ENCODE peak calls at places on chromosomes 7 and 10, in six cellular contexts. L, Z, K, U, B and P are unnamed samples.

GRCh38 chr10:98980353-98980752 is 255.3 kb downstream of the HPSE2 start:
- DNase-seq in U (no peak), L (no peak), K (no peak), B (no peak), Z (no peak), P (no peak)

GRCh38 chr10:480928-481551 is 208.4 kb downstream of the DIP2C start:
- DNase-seq in U (no peak), Z (peak; percentile 51), K (peak; percentile 66), L (no peak), B (peak; percentile 57), P (peak; percentile 85)

GRCh38 chr10:72081772-72082590 is 6.4 kb downstream of the SPOCK2 start:
- DNase-seq in B (no peak), L (no peak), U (no peak), Z (peak; percentile 81), K (no peak), P (no peak)

GRCh38 chr10:98376485-98376884 is 38.5 kb downstream of the PYROXD2 start:
- DNase-seq in U (no peak), K (no peak), L (no peak), B (peak; percentile 69), Z (no peak), P (no peak)

GRCh38 chr10:91006752-91007346 is 86.0 kb upstream of the ANKRD1 start:
- DNase-seq in Z (no peak), U (peak; percentile 96), K (no peak), B (no peak), L (no peak), P (no peak)

GRCh38 chr10:76577455-76577854 is 1060.2 kb downstream of the KCNMA1 start:
- DNase-seq in U (no peak), Z (no peak), K (no peak), L (no peak), B (no peak), P (no peak)

GRCh38 chr10:69045441-69046300 is 42.2 kb upstream of the SRGN start:
- DNase-seq in K (no peak), L (no peak), U (peak; percentile 93), B (peak; percentile 62), Z (no peak), P (no peak)

GRCh38 chr10:110792476-110792875 is 79.3 kb upstream of the PDCD4 start:
- DNase-seq in B (no peak), Z (no peak), L (no peak), K (no peak), U (no peak), P (no peak)

GRCh38 chr10:1807196-1807595 is 69.9 kb upstream of the ADARB2 start:
- DNase-seq in Z (no peak), K (peak; percentile 64), B (no peak), L (no peak), U (no peak), P (no peak)

GRCh38 chr10:47348138-47348651 is at the start of gene RBP3:
- DNase-seq in K (peak; percentile 37), B (no peak), Z (no peak), U (no peak), L (no peak), P (no peak)

GRCh38 chr7:123057926-123058325 is 62.4 kb upstream of the TAS2R16 start:
- DNase-seq in U (no peak), B (no peak), Z (no peak), L (no peak), K (no peak), P (no peak)

GRCh38 chr7:85528581-85528980 is 341.7 kb upstream of the SEMA3D start:
- DNase-seq in U (no peak), B (peak; percentile 9), L (no peak), K (no peak), Z (no peak), P (no peak)

GRCh38 chr10:50605280-50606270 is 18.2 kb downstream of the SGMS1 start:
- DNase-seq in Z (peak; percentile 69), K (no peak), B (peak; percentile 98), L (peak; percentile 24), U (no peak), P (no peak)

GRCh38 chr7:51344406-51344805 is 27.8 kb upstream of the COBL start:
- DNase-seq in U (no peak), K (no peak), L (no peak), B (no peak), Z (peak; percentile 97), P (no peak)

DNA sequence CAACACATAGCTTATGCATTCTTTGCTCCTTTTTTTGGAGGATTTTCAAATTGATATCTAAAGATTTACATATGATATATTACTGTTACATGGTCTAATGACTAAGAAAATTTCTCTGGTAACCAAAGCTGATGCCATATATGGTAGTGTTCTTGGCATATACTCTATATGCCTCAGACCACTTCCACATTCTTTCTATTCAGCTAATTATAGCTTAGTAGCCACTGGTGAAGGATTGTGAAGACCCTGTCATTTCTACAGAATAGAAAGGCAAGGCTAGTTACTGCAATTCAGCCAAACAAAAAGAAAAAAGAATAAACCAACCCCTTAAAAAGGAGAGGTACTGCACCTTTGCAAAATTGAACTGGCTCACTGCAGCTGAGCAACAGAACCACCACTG is 3.7 kb downstream of the PURB start:
- DNase-seq in U (no peak), K (no peak), L (no peak), Z (no peak), B (peak; percentile 88), P (no peak)
- TF ChIP-seq POLR2A in U (no peak), K (no peak), L (no peak), Z (no peak), B (peak; percentile 48), P (no peak)

GRCh38 chr10:79065091-79065551 is 3.6 kb upstream of the ZMIZ1 start:
- DNase-seq in U (no peak), B (no peak), L (no peak), Z (no peak), K (peak; percentile 68), P (no peak)

GRCh38 chr10:79068203-79068561 is 584 bp upstream of the ZMIZ1 start:
- DNase-seq in L (peak; percentile 37), Z (no peak), K (peak; percentile 87), U (no peak), B (no peak), P (no peak)

GRCh38 chr10:79065853-79066252 is 2.9 kb upstream of the ZMIZ1 start:
- DNase-seq in B (no peak), Z (no peak), L (no peak), K (peak; percentile 36), U (no peak), P (no peak)

GRCh38 chr10:79067241-79068202 is 1.2 kb upstream of the ZMIZ1 start:
- DNase-seq in B (peak; percentile 91), L (peak; percentile 83), K (peak; percentile 96), U (no peak), Z (peak; percentile 87), P (no peak)

DNA sequence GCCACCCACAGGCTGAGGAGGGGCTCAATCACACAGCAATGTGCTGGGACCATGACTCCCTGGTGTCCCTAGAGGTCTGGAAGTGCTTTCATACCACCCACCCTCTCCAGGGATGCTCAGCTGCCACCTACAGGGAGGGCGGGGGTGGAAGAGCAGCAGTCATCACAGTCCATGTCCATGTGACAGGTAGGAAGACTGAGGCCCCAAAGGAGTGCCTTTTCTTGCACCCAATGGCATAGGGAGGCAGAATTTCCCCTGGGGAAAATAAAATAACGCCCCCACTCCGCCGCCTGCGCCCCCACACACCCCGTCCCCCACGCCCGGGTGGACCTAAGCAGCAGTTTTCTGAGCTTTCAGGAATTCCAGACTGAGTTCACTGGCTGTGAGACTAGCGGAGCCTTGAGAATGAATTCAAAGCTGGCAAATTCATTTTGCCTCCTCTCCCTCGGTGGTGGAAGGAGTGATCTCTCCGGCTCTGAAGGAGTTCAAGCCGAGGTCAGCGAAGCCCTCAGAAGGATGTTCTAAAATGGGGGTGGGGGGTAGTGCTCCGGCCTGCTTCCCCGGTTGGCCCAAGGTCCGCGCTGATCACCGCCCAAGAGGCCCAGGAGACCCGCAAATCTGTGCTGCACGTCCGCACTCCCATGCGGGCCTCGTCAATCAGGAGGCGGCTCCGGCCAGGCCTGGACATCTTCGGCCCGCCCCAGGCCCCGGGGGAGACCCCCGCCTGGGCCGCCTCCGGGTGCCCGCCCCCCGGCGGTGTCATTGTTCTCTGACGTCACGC is 2.1 kb upstream of the ZMIZ1 start:
- DNase-seq in L (peak; percentile 92), K (no peak), Z (no peak), B (peak; percentile 35), U (no peak), P (no peak)
- TF ChIP-seq CTCF in L (peak; percentile 44), K (no peak), Z (no peak), B (peak; percentile 39), U (no peak), P (no peak)

DNA sequence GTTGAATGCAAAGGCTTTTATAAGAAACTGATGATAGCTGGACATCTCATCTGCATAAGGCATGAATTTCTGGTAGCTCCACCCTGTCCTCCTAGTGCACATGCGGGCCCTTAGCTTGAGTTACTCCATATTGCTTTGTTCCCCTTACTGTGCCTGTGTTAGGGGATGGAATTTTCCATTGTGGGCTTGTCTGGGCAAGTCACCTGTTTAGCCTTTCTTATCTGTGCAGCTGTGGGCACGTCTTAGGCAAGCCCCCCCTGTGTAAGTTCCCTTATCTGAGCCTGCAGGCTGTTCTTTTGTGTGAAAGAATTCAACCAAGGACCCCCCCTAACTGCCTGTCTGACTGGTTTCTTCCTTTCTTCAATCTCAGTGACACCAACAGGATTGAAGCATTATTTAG is 14.5 kb upstream of the CROT start:
- DNase-seq in U (no peak), L (no peak), K (no peak), Z (no peak), B (no peak), P (no peak)
- H3K9me3 ChIP-seq in U (peaks cover 30% of the 10 kb centered on the region), L (peaks cover 15% of the 10 kb centered on the region), K (peaks cover 59% of the 10 kb centered on the region), Z (peaks cover 49% of the 10 kb centered on the region), B (peaks cover 33% of the 10 kb centered on the region), P (peaks cover 16% of the 10 kb centered on the region)

DNA sequence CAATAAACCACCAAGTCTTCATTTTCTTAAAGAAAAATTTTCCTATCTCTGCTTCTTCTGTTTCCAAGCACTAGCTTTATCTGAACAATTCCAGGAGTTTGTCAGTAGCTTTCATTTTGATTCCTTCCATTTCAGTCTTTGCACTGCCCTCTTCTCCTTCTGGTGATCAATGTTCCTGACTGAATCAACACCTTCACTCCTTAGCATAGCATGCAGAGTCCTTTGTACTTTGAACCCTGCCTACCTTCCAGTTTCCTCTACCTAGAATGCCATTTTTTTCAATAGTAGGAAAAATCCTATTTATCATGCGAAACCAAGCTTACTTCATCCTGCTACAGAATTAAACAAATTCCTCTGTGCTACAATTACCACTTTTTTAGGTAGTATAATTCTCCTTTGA is 1.9 kb upstream of the C10orf88 start:
- DNase-seq in K (no peak), U (no peak), Z (no peak), B (no peak), L (no peak), P (no peak)
- TF ChIP-seq POLR2A in K (no peak), U (no peak), Z (no peak), B (no peak), L (no peak), P (no peak)

DNA sequence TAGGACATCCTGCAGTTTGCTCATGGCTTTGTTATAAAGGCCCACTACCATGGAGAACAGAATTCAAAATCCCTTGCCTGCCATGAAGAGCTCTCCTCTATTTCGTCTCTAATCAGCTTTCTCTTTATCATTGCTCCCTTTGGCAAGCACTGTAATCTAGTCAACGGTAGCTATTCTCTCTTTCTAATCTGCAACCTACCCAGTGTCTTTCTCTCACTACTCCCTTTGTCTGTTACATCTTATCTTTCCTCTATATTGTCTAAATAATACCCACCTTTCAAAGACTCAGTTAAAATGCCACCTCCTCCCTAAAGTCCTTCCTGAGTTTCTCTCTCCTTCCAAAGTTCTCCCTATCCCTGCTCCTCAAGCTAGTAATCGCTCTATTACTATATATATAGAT is 108.1 kb downstream of the FZD1 start:
- DNase-seq in Z (no peak), L (no peak), K (no peak), U (no peak), B (no peak), P (no peak)
- TF ChIP-seq CTCF in Z (no peak), L (no peak), K (no peak), U (no peak), B (no peak), P (no peak)